ENCODE peak calls at places on chromosomes 2 and 18, in five cellular contexts. B is NCI-H748 treated with DMSO at 0.1 percent for 48 hours; E is activated CD4-positive, alpha-beta T cell treated with anti-CD3 and anti-CD28 coated beads for 24 hours; S is ELF-1; Z is HT1080. F is an unnamed sample.

GRCh38 chr18:33802955-33803354 is 224.9 kb downstream of the ASXL3 start:
- DNase-seq in B (peak), E (no peak), S (no peak), Z (no peak), F (peak)

GRCh38 chr2:2147024-2147900 is 183.8 kb downstream of the MYT1L start:
- DNase-seq in B (no peak), E (no peak), S (peak), Z (no peak), F (no peak)

GRCh38 chr2:172253190-172254052 is 150.7 kb upstream of the DLX2 start:
- DNase-seq in B (no peak), E (peak), S (peak), Z (peak), F (peak)

GRCh38 chr2:98148968-98149697 is 62.2 kb downstream of the VWA3B start:
- DNase-seq in B (peak), E (no peak), S (no peak), Z (peak), F (no peak)

GRCh38 chr18:47397671-47398319 is 146.3 kb upstream of the SKOR2 start:
- DNase-seq in B (peak), E (no peak), S (peak), Z (no peak), F (peak)

GRCh38 chr2:159456500-159457426 is 159.6 kb downstream of the BAZ2B start:
- DNase-seq in B (no peak), E (no peak), S (no peak), Z (no peak), F (no peak)

GRCh38 chr2:34524115-34524514 is 925.0 kb upstream of the FAM98A start:
- DNase-seq in B (no peak), E (no peak), S (no peak), Z (no peak), F (no peak)

GRCh38 chr2:196431957-196432356 is 207.6 kb upstream of the CCDC150 start:
- DNase-seq in B (no peak), E (no peak), S (peak), Z (no peak), F (peak)

GRCh38 chr18:23038712-23039111 is 96.6 kb upstream of the CABLES1 start:
- DNase-seq in B (no peak), E (no peak), S (no peak), Z (peak), F (no peak)

GRCh38 chr2:146982393-146982846 is 862.4 kb upstream of the ACVR2A start:
- DNase-seq in B (no peak), E (no peak), S (no peak), Z (peak), F (no peak)

GRCh38 chr2:70613510-70613909 is 59.9 kb upstream of the TGFA start:
- DNase-seq in B (no peak), E (no peak), S (no peak), Z (no peak), F (no peak)

GRCh38 chr2:227098162-227098515 is 65.9 kb downstream of the COL4A4 start:
- DNase-seq in B (no peak), E (no peak), S (no peak), Z (no peak), F (no peak)